ENCODE peak calls at places on chromosomes 13 and 19, in five cellular contexts. L, C, U, G and S are unnamed samples.

GRCh38 chr13:31859546-31859945 is 120.2 kb downstream of the RXFP2 start:
- DNase-seq in L (no peak), C (no peak), U (no peak), G (no peak), S (no peak)

GRCh38 chr19:15562861-15563260 is 52.2 kb upstream of the CYP4F8 start:
- DNase-seq in L (no peak), C (no peak), U (no peak), G (no peak), S (no peak)

GRCh38 chr13:106348032-106348431 is 187.4 kb downstream of the EFNB2 start:
- DNase-seq in L (no peak), C (no peak), U (no peak), G (no peak), S (no peak)

GRCh38 chr13:76035711-76036110 is 399.6 kb downstream of the LMO7 start:
- DNase-seq in L (no peak), C (no peak), U (no peak), G (no peak), S (no peak)

GRCh38 chr13:86020350-86021002 is 221.3 kb upstream of the SLITRK6 start:
- DNase-seq in L (peak), C (peak), U (no peak), G (no peak), S (no peak)

GRCh38 chr19:14433454-14434156 is 499 bp downstream of the PKN1 start:
- DNase-seq in L (no peak), C (peak), U (no peak), G (no peak), S (no peak)

GRCh38 chr13:42696191-42696590 is 85.2 kb upstream of the FAM216B start:
- DNase-seq in L (no peak), C (no peak), U (no peak), G (no peak), S (no peak)

GRCh38 chr13:45224181-45224580 is 23.3 kb upstream of the KCTD4 start:
- DNase-seq in L (no peak), C (no peak), U (no peak), G (no peak), S (no peak)

GRCh38 chr19:7376151-7376852 is 27.6 kb downstream of the ARHGEF18 start:
- DNase-seq in L (no peak), C (no peak), U (no peak), G (no peak), S (peak)

GRCh38 chr19:48674921-48675824 is 2.4 kb upstream of the NTN5 start:
- DNase-seq in L (peak), C (peak), U (peak), G (peak), S (peak)

GRCh38 chr13:21297914-21298831 is 121.7 kb downstream of the MRPL57 start:
- DNase-seq in L (peak), C (peak), U (peak), G (peak), S (peak)

GRCh38 chr13:36789061-36789460 is 30.0 kb upstream of the RFXAP start:
- DNase-seq in L (no peak), C (no peak), U (no peak), G (no peak), S (no peak)

GRCh38 chr19:49691243-49692101 is 556 bp downstream of the CPT1C start:
- DNase-seq in L (no peak), C (peak), U (peak), G (no peak), S (no peak)

GRCh38 chr19:42422576-42423461 is 4.4 kb downstream of the LIPE start:
- DNase-seq in L (no peak), C (no peak), U (no peak), G (no peak), S (peak)

GRCh38 chr13:27965740-27966640 is 3.1 kb downstream of the CDX2 start:
- DNase-seq in L (no peak), C (no peak), U (no peak), G (no peak), S (no peak)

GRCh38 chr13:112747256-112747655 is 57.4 kb downstream of the ATP11A start:
- DNase-seq in L (no peak), C (no peak), U (no peak), G (no peak), S (no peak)

GRCh38 chr13:76709851-76710250 is 176.4 kb downstream of the KCTD12 start:
- DNase-seq in L (no peak), C (no peak), U (no peak), G (no peak), S (no peak)

GRCh38 chr13:106594986-106595385 is 27.0 kb upstream of the ARGLU1 start:
- DNase-seq in L (no peak), C (no peak), U (no peak), G (no peak), S (no peak)

GRCh38 chr13:105587786-105588185 is 947.7 kb downstream of the EFNB2 start:
- DNase-seq in L (no peak), C (no peak), U (no peak), G (no peak), S (no peak)

GRCh38 chr13:90641884-90642283 is 705.6 kb upstream of the MIR17HG start:
- DNase-seq in L (no peak), C (no peak), U (no peak), G (no peak), S (no peak)

GRCh38 chr19:33434090-33434885 is 60.8 kb downstream of the CEBPG start:
- DNase-seq in L (no peak), C (no peak), U (no peak), G (peak), S (no peak)

GRCh38 chr19:41341669-41342490 is 11.8 kb downstream of the TGFB1 start:
- DNase-seq in L (no peak), C (no peak), U (no peak), G (no peak), S (no peak)